ENCODE peak calls at places on chromosomes 6 and 20, in eight cellular contexts. D, F, G, X, E, C, T and I are unnamed samples.

GRCh38 chr6:124772733-124773319 is 189.4 kb upstream of the RNF217 start:
- DNase-seq in D (no peak), F (no peak), G (no peak), X (no peak), E (no peak), C (no peak), T (no peak), I (no peak)

GRCh38 chr6:157498817-157499216 is 117.8 kb downstream of the ZDHHC14 start:
- DNase-seq in D (no peak), F (no peak), G (no peak), X (no peak), E (no peak), C (no peak), T (no peak), I (no peak)

GRCh38 chr6:47428746-47429664 is 48.6 kb upstream of the CD2AP start:
- DNase-seq in D (no peak), F (no peak), G (no peak), X (no peak), E (no peak), C (no peak), T (no peak), I (no peak)

GRCh38 chr20:8155848-8156602 is 24.0 kb downstream of the PLCB1 start:
- DNase-seq in D (peak), F (no peak), G (no peak), X (no peak), E (no peak), C (no peak), T (peak), I (no peak)

GRCh38 chr6:28900577-28901266 is 23.1 kb downstream of the TRIM27 start:
- DNase-seq in D (no peak), F (no peak), G (no peak), X (no peak), E (no peak), C (no peak), T (no peak), I (no peak)

GRCh38 chr6:137547186-137547585 is 53.0 kb upstream of the OLIG3 start:
- DNase-seq in D (no peak), F (no peak), G (no peak), X (no peak), E (no peak), C (no peak), T (no peak), I (no peak)

GRCh38 chr6:21965029-21965428 is 331.8 kb downstream of the PRL start:
- DNase-seq in D (no peak), F (no peak), G (no peak), X (no peak), E (no peak), C (no peak), T (no peak), I (no peak)

GRCh38 chr6:24323632-24324337 is 34.1 kb downstream of the DCDC2 start:
- DNase-seq in D (peak), F (no peak), G (no peak), X (no peak), E (no peak), C (no peak), T (no peak), I (no peak)

GRCh38 chr20:4491643-4492042 is 230.1 kb upstream of the PRND start:
- DNase-seq in D (no peak), F (no peak), G (no peak), X (no peak), E (no peak), C (no peak), T (no peak), I (no peak)

DNA sequence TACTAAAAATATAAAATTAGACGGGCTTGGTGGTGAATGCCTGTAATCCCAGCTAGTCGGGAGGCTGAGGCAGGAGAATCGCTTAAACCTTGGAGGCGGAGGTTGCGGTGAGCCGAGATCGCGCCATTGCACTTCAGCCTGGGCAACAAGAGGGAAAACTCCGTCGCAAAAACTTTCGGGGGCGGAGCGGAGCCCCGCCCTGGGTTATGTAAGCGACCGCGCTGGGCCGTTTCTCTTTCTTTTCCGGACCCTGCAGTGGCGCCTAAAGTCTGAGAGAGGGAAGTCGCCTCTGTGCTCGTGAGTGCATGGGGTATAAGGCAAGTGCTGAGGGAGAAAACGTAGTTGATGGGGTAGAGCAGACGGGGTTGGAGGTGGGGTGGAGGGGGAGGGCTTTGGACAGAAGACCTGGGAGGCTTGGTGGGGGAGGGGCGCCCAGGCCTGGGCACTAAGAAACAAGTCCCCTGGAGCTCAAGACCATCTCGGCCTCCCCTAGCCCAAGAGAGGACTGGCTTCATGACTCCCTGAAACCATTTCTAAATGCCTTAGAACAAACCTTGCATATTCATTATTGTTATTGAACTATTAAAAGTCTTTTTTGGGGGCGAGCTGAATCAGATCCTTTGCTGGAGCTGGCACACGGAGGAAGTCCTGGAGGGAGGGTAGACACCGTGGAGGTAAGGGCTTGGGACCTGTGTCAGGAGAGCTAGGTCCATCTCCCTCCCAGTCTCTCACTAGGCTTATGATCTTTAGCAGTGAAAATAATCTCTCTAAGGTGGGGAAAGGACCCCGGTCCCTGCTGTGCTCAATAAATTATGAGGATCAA is 2.7 kb upstream of the MICA start:
- DNase-seq in D (peak), F (peak), G (peak), X (peak), E (peak), C (peak), T (peak), I (peak)
- TF ChIP-seq POLR2A in D (peak), F (peak), G (no peak), X (peak), E (no peak), C (peak), T (no peak), I (peak)

DNA sequence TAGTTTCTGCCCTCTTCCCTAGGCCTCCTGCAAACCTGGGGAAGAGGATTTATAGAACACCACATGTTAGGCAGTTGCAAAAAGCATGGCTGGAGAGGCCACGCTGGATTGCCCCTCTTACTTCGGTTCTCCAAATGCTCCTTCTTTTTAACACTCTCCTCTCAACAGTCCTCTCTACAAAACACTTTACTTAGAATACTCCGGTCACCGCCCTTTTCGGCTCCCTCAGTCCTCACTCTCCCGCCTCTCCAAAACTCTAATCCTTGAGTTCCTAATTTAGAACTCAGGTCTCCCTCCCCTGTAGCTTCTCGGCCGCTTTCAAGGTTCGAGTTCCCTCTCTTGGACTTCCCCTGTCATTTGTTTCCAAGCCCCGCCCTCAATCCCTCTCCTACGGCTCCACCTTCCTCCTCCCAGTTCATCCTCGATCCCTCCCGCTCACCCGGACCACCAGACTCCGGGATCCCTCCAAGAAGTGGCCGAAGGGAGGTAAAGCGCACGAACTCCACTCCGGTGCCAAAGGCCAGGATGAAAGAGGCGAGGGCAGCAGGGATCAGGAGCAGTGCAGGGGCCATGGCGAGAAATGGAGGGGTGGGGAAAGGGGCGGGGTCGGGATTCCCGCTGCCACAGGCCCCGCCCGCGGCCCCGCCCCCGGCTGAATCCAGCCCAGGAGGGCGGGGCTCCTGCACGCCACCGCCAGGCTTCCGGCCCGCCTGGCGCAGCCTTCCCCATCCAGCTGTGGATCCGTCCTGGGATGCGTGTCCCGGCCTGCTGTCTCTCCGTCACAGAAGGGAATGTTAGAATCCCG is at the start of gene NRM:
- DNase-seq in D (peak), F (peak), G (peak), X (peak), E (peak), C (peak), T (peak), I (peak)
- TF ChIP-seq POLR2A in D (peak), F (peak), G (no peak), X (peak), E (no peak), C (no peak), T (peak), I (peak)

GRCh38 chr20:35146922-35147574 is at the start of gene EDEM2:
- DNase-seq in D (peak), F (peak), G (peak), X (peak), E (peak), C (peak), T (peak), I (peak)
- TF ChIP-seq POLR2A in D (peak), F (peak), G (no peak), X (peak), E (no peak), C (peak), T (no peak), I (peak)

DNA sequence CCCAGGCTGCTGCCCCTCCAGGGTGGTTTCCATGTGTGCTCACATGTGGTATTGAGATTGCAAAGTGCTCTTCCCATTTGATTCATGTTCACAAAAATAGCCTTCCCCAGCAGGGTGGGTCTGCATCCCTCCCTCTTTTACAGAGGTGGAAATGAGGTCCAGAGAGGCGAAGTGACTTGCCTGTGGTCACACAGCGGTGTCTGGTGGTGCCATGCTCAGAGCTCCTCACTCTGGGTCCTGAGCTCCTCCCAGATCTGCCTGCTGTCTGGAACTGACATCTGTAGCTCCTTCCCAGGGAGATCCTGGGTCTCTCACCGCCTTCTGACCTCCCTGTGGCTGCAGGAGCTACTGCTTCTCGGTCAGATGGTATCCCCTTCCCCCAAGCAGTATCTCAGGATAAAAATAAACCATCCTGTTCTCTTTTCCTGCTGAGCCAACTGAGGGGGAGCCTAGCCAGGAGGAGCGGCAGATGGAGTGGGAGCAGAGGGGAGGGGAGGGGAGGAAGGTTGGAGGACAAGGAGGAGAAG is 11.9 kb downstream of the CD40 start:
- DNase-seq in D (no peak), F (no peak), G (no peak), X (peak), E (no peak), C (no peak), T (no peak), I (no peak)
- TF ChIP-seq POLR2A in D (no peak), F (no peak), G (no peak), X (no peak), E (no peak), C (no peak), T (no peak), I (no peak)